ENCODE peak calls at places on chromosomes 3 and 15, in eight cellular contexts. N, V, J, C, R, P, A and Y are unnamed samples.

GRCh38 chr15:59437473-59437776 is 561 bp upstream of the FAM81A start:
- DNase-seq in A (peak), R (no peak), J (no peak), C (no peak), V (peak), N (no peak), P (no peak), Y (no peak)

GRCh38 chr3:67196677-67197076 is 198.6 kb downstream of the KBTBD8 start:
- DNase-seq in A (no peak), R (no peak), N (no peak), J (no peak), C (no peak), V (no peak), P (no peak), Y (no peak)

GRCh38 chr3:33440578-33441321 is 545 bp upstream of the UBP1 start:
- DNase-seq in N (peak), A (peak), J (peak), P (peak), V (peak), C (peak), R (peak), Y (peak)

GRCh38 chr15:64131547-64131946 is 20.0 kb upstream of the SNX22 start:
- DNase-seq in R (no peak), J (no peak), N (no peak), A (no peak), C (no peak), V (no peak), P (no peak), Y (no peak)

GRCh38 chr3:172703966-172704365 is 6.9 kb downstream of the NCEH1 start:
- DNase-seq in V (no peak), J (no peak), C (no peak), N (no peak), R (no peak), A (no peak), P (no peak), Y (no peak)

GRCh38 chr3:172675371-172676193 is 35.3 kb downstream of the NCEH1 start:
- DNase-seq in C (peak), J (no peak), V (no peak), N (no peak), A (no peak), R (no peak), P (peak), Y (peak)

GRCh38 chr3:190325923-190326322 is 3.7 kb upstream of the CLDN1 start:
- DNase-seq in N (no peak), A (no peak), J (no peak), V (no peak), C (peak), R (no peak), P (peak), Y (peak)

GRCh38 chr15:91886878-91887277 is 33.4 kb downstream of the SLCO3A1 start:
- DNase-seq in J (no peak), C (no peak), P (no peak), V (no peak), A (no peak), R (no peak), N (no peak), Y (no peak)

GRCh38 chr3:106423321-106424225 is 554.8 kb upstream of the CBLB start:
- DNase-seq in N (no peak), A (no peak), R (no peak), J (no peak), C (peak), V (no peak), P (peak), Y (peak)

GRCh38 chr3:196966526-196967401 is 1.9 kb downstream of the PIGZ start:
- DNase-seq in V (no peak), N (no peak), C (no peak), J (no peak), R (no peak), A (no peak), P (no peak), Y (no peak)

GRCh38 chr3:42649006-42649405 is 4.5 kb upstream of the ZBTB47 start:
- DNase-seq in N (no peak), J (no peak), A (no peak), V (no peak), R (no peak), C (no peak), P (no peak), Y (no peak)

GRCh38 chr3:64254443-64254842 is 29.2 kb upstream of the PRICKLE2 start:
- DNase-seq in C (no peak), V (no peak), A (no peak), J (no peak), P (peak), N (no peak), R (no peak), Y (no peak)

GRCh38 chr3:30114918-30115317 is 491.5 kb upstream of the TGFBR2 start:
- DNase-seq in P (no peak), A (no peak), J (no peak), R (no peak), C (no peak), N (no peak), V (no peak), Y (no peak)

GRCh38 chr3:171417813-171418212 is 42.4 kb downstream of the TNIK start:
- DNase-seq in R (no peak), V (no peak), P (peak), A (no peak), J (peak), N (no peak), C (peak), Y (peak)

GRCh38 chr3:147838650-147839049 is 429.5 kb downstream of the ZIC1 start:
- DNase-seq in N (no peak), V (no peak), R (no peak), J (no peak), A (no peak), C (peak), P (no peak), Y (peak)

GRCh38 chr3:34942256-34942655 is 697.1 kb upstream of the ARPP21 start:
- DNase-seq in P (no peak), N (no peak), C (no peak), J (no peak), R (no peak), V (no peak), A (no peak), Y (no peak)

GRCh38 chr3:194396897-194397756 is 1.9 kb downstream of the GP5 start:
- DNase-seq in J (no peak), A (no peak), R (no peak), P (peak), N (no peak), V (no peak), C (no peak), Y (peak)

GRCh38 chr3:52892625-52893311 is 4.6 kb downstream of the STIMATE start:
- DNase-seq in C (no peak), N (no peak), A (no peak), V (no peak), J (no peak), P (peak), R (no peak), Y (no peak)

GRCh38 chr15:20357139-20358065 is 184.2 kb downstream of the GOLGA6L6 start:
- DNase-seq in C (no peak), V (peak), P (no peak), A (no peak), N (peak), R (no peak), J (peak), Y (no peak)

GRCh38 chr3:129195731-129196256 is 12.1 kb upstream of the CNBP start:
- DNase-seq in J (no peak), V (no peak), A (peak), N (peak), C (peak), P (peak), R (peak), Y (peak)

GRCh38 chr15:32884136-32884535 is 166.3 kb downstream of the GREM1 start:
- DNase-seq in R (no peak), V (no peak), A (no peak), N (no peak), J (no peak), P (no peak), C (no peak), Y (no peak)

GRCh38 chr15:40328176-40328575 is 4.7 kb downstream of the INAFM2 start:
- DNase-seq in J (no peak), R (no peak), V (no peak), N (no peak), P (peak), A (no peak), C (peak), Y (no peak)

GRCh38 chr15:57735406-57735805 is 28.9 kb downstream of the POLR2M start:
- DNase-seq in R (no peak), A (no peak), N (no peak), C (no peak), J (no peak), P (no peak), V (no peak), Y (no peak)

GRCh38 chr3:146496726-146497125 is 27.4 kb upstream of the PLSCR2 start:
- DNase-seq in A (no peak), P (no peak), R (no peak), C (no peak), J (no peak), V (no peak), N (no peak), Y (no peak)

GRCh38 chr3:31813197-31813596 is 167.9 kb downstream of the OSBPL10 start:
- DNase-seq in V (no peak), P (peak), A (no peak), J (no peak), R (no peak), C (no peak), N (no peak), Y (peak)

GRCh38 chr15:58440922-58441321 is 9.1 kb downstream of the LIPC start:
- DNase-seq in V (peak), N (no peak), C (peak), P (peak), A (no peak), J (peak), R (no peak), Y (peak)

GRCh38 chr15:82810061-82810862 is 834 bp downstream of the WHAMM start:
- DNase-seq in R (peak), C (peak), P (peak), N (peak), V (peak), J (peak), A (peak), Y (peak)

GRCh38 chr15:48253186-48253585 is 47.1 kb downstream of the SLC12A1 start:
- DNase-seq in P (no peak), N (no peak), A (no peak), V (no peak), J (no peak), R (no peak), C (no peak), Y (no peak)

GRCh38 chr3:71585891-71586809 is 2.6 kb upstream of the FOXP1 start:
- DNase-seq in C (no peak), V (no peak), R (no peak), J (no peak), N (no peak), A (no peak), P (peak), Y (peak)

GRCh38 chr3:178850452-178851166 is 221.0 kb downstream of the ZMAT3 start:
- DNase-seq in J (no peak), P (no peak), N (no peak), R (no peak), A (no peak), V (no peak), C (no peak), Y (no peak)

GRCh38 chr3:37396731-37397130 is 222.3 kb upstream of the LRRFIP2 start:
- DNase-seq in J (no peak), N (no peak), V (no peak), A (no peak), P (no peak), C (no peak), R (no peak), Y (no peak)

GRCh38 chr3:159458010-159458409 is 530.6 kb upstream of the IL12A start:
- DNase-seq in V (peak), A (no peak), J (no peak), P (peak), R (no peak), N (no peak), C (peak), Y (peak)

GRCh38 chr3:37096292-37096691 is 78.1 kb downstream of the LRRFIP2 start:
- DNase-seq in A (no peak), P (peak), N (no peak), R (no peak), V (no peak), J (no peak), C (no peak), Y (peak)

GRCh38 chr15:62624541-62625399 is 417.8 kb upstream of the TPM1 start:
- DNase-seq in V (no peak), A (no peak), C (peak), R (peak), P (peak), J (no peak), N (no peak), Y (peak)
- H3K4me3 ChIP-seq in V (no peak), A (no peak), C (no peak), R (no peak), P (no peak), J (no peak), N (no peak), Y (no peak)

GRCh38 chr15:78620021-78620838 is 566 bp downstream of the CHRNA3 start:
- DNase-seq in R (peak), J (no peak), C (no peak), A (no peak), P (no peak), V (no peak), N (no peak), Y (no peak)
- TF ChIP-seq CTCF in R (no peak), J (no peak), C (no peak), A (no peak), P (peak), V (no peak), N (no peak), Y (no peak)

GRCh38 chr15:99014803-99015676 is 7.4 kb upstream of the PGPEP1L start:
- DNase-seq in P (peak), R (peak), N (peak), C (peak), A (peak), J (peak), V (peak), Y (peak)
- H3K4me3 ChIP-seq in P (peak), R (peak), N (peak), C (peak), A (no peak), J (peak), V (peak), Y (peak)

GRCh38 chr3:169769287-169770181 is at the start of gene ACTRT3:
- DNase-seq in J (peak), C (peak), A (peak), N (peak), P (peak), R (peak), V (peak), Y (peak)
- TF ChIP-seq CTCF in J (no peak), C (peak), A (no peak), N (no peak), P (peak), R (no peak), V (no peak), Y (peak)

GRCh38 chr3:154122096-154122911 is 1.1 kb downstream of the ARHGEF26 start:
- DNase-seq in N (peak), A (peak), C (no peak), R (peak), V (no peak), J (peak), P (no peak), Y (no peak)
- H3K4me3 ChIP-seq in N (peak), A (no peak), C (peak), R (peak), V (peak), J (peak), P (peak), Y (peak)

GRCh38 chr3:161851941-161852566 is 355.4 kb downstream of the OTOL1 start:
- DNase-seq in J (peak), R (peak), V (no peak), C (peak), N (peak), A (peak), P (peak), Y (peak)

GRCh38 chr3:161852744-161853143 is 356.1 kb downstream of the OTOL1 start:
- DNase-seq in N (no peak), J (no peak), R (no peak), P (no peak), C (no peak), V (no peak), A (no peak), Y (no peak)

GRCh38 chr3:161859057-161859456 is 362.4 kb downstream of the OTOL1 start:
- DNase-seq in V (no peak), N (no peak), C (no peak), A (no peak), J (no peak), R (no peak), P (no peak), Y (no peak)

GRCh38 chr3:161859870-161860450 is 363.4 kb downstream of the OTOL1 start:
- DNase-seq in N (no peak), J (no peak), A (no peak), P (no peak), C (no peak), R (no peak), V (no peak), Y (no peak)

GRCh38 chr3:161854232-161854771 is 357.7 kb downstream of the OTOL1 start:
- DNase-seq in P (peak), V (no peak), N (no peak), A (no peak), R (peak), C (peak), J (peak), Y (peak)
- TF ChIP-seq CTCF in P (peak), V (no peak), N (no peak), A (no peak), R (no peak), C (peak), J (no peak), Y (peak)

GRCh38 chr15:85298366-85298765 is 82.0 kb upstream of the AKAP13 start:
- DNase-seq in A (no peak), N (no peak), P (no peak), J (no peak), R (no peak), C (no peak), V (no peak), Y (no peak)

GRCh38 chr15:85298941-85299340 is 81.5 kb upstream of the AKAP13 start:
- DNase-seq in V (no peak), N (no peak), A (no peak), J (no peak), R (no peak), P (no peak), C (no peak), Y (no peak)

GRCh38 chr15:85297537-85297936 is 82.9 kb upstream of the AKAP13 start:
- DNase-seq in R (no peak), N (no peak), P (no peak), J (no peak), A (no peak), C (no peak), V (no peak), Y (no peak)

GRCh38 chr15:85302271-85302670 is 78.1 kb upstream of the AKAP13 start:
- DNase-seq in P (no peak), N (no peak), A (no peak), C (no peak), V (no peak), J (no peak), R (no peak), Y (no peak)

GRCh38 chr15:85296615-85297402 is 83.6 kb upstream of the AKAP13 start:
- DNase-seq in P (peak), N (no peak), A (peak), R (peak), J (peak), C (peak), V (peak), Y (peak)
- H3K4me3 ChIP-seq in P (no peak), N (peak), A (no peak), R (peak), J (no peak), C (peak), V (no peak), Y (peak)